ENCODE peak calls at places on chromosomes 5 and 9, in five cellular contexts. U is NCI-H146; J is stimulated activated CD8-positive, alpha-beta memory T cell treated with anti-CD3 and anti-CD28 coated beads, Interleukin-2, amount 100 ng/mL, for 1 hour; G is naive thymus-derived CD4-positive, alpha-beta T cell; M is AG08396. X is an unnamed sample.

GRCh38 chr9:72041775-72042194 is 18.6 kb downstream of the C9orf57 start:
- DNase-seq in U (no peak), J (no peak), G (no peak), M (peak), X (peak)

GRCh38 chr9:98404157-98404695 is 148.8 kb upstream of the TBC1D2 start:
- DNase-seq in U (no peak), J (no peak), G (no peak), M (no peak), X (no peak)

GRCh38 chr5:16693879-16694278 is 77.1 kb upstream of the RETREG1 start:
- DNase-seq in U (no peak), J (no peak), G (no peak), M (no peak), X (no peak)

GRCh38 chr9:83257937-83258336 is 195.0 kb upstream of the RASEF start:
- DNase-seq in U (no peak), J (no peak), G (no peak), M (no peak), X (no peak)

GRCh38 chr9:89425024-89425805 is 72.7 kb downstream of the SEMA4D start:
- DNase-seq in U (no peak), J (no peak), G (no peak), M (no peak), X (no peak)

GRCh38 chr5:76670508-76670907 is 45.4 kb upstream of the F2R start:
- DNase-seq in U (no peak), J (no peak), G (no peak), M (no peak), X (no peak)

GRCh38 chr5:179776413-179776938 is 17.3 kb upstream of the LTC4S start:
- DNase-seq in U (no peak), J (no peak), G (no peak), M (no peak), X (no peak)

GRCh38 chr5:179263391-179264052 is 81.7 kb downstream of the ADAMTS2 start:
- DNase-seq in U (no peak), J (no peak), G (no peak), M (no peak), X (no peak)

X was measured in lung.